ENCODE peak calls at places on chromosomes 5 and 9, in five cellular contexts. D is CD4-positive, CD25-positive, alpha-beta regulatory T cell; G is aorta; U is NT2/D1; H is psoas muscle. C is an unnamed sample. For H3K36me3, the result is how much of the 10 kb centered on the place peaks cover.

GRCh38 chr9:23825700-23826099 is 340 bp downstream of the ELAVL2 start:
- DNase-seq in D (no peak), G (no peak), U (no peak), H (no peak), C (no peak)

GRCh38 chr9:134049772-134050588 is 17.8 kb downstream of the BRD3 start:
- DNase-seq in D (no peak), G (peak), U (no peak), H (peak), C (no peak)

GRCh38 chr5:83388608-83389007 is 82.9 kb upstream of the VCAN start:
- DNase-seq in D (no peak), G (no peak), U (no peak), H (no peak), C (no peak)

GRCh38 chr5:34709861-34710673 is 53.9 kb downstream of the RAI14 start:
- DNase-seq in D (no peak), G (no peak), U (no peak), H (no peak), C (no peak)

GRCh38 chr5:78985407-78986223 is 505 bp upstream of the ARSB start:
- DNase-seq in D (peak), G (peak), U (no peak), H (peak), C (peak)

GRCh38 chr5:14501353-14502162 is 80.0 kb upstream of the OTULINL start:
- DNase-seq in D (no peak), G (no peak), U (no peak), H (no peak), C (no peak)

GRCh38 chr9:70672136-70672535 is 257.7 kb upstream of the KLF9 start:
- DNase-seq in D (no peak), G (no peak), U (no peak), H (no peak), C (no peak)

GRCh38 chr9:21513431-21513830 is 31.3 kb upstream of the IFNE start:
- DNase-seq in D (no peak), G (no peak), U (no peak), H (no peak), C (no peak)

GRCh38 chr9:133754187-133754586 is 16.0 kb upstream of the SARDH start:
- DNase-seq in D (no peak), G (peak), U (no peak), H (no peak), C (no peak)

GRCh38 chr5:79069488-79070001 is at the start of the genes BHMT2 and DMGDH:
- DNase-seq in D (no peak), G (peak), U (no peak), H (peak), C (peak)

GRCh38 chr5:125180222-125180621 is 433.8 kb upstream of the ZNF608 start:
- DNase-seq in D (no peak), G (no peak), U (no peak), H (no peak), C (no peak)

GRCh38 chr5:1031306-1031959 is 22.8 kb downstream of the NKD2 start:
- DNase-seq in D (no peak), G (peak), U (no peak), H (peak), C (no peak)
- H3K36me3 ChIP-seq in D (under half), G (under half), U (under half), H (under half), C (under half)

DNA sequence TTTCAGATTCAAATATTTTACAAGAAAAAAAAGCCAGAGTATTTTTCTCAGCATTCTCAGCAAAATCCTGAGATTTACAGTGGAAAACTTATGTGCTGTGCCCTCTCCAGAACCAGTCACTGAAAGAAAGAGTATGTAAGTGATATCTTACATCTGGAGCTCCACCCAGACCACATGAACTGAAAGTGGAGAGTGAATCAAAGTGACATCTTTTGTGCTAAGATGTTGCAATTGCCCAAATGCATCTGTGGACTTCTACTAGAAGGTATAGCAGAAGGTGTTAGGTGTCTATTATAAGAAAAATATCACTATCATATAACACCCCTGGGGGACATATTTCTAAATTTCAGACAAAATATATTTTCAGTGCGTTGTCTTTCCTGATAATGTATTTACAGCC is 49.0 kb upstream of the RIC1 start:
- DNase-seq in D (no peak), G (no peak), U (no peak), H (no peak), C (no peak)
- H3K36me3 ChIP-seq in D (under half), G (under half), U (under half), H (under half), C (under half)

DNA sequence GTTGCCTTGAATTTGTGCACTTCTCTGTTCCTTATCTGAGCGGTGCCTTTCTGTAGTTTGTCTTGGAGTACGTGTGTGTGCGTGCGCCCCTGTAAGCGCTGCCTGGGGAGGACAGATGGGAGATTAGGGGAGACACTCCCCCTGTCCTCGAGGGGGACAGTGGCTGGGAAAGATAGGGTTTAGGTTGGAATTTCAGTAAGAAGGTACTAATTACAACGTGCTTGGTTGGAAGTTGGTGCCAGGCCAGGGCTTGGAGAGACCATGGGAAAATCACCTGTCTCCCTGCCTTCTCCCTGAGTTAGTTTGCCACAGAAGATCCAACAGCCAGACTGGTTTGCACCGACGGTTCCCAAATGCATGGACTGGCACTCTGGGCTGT is 73.2 kb downstream of the PIK3R1 start:
- DNase-seq in D (no peak), G (no peak), U (no peak), H (no peak), C (no peak)
- H3K36me3 ChIP-seq in D (under half), G (under half), U (under half), H (under half), C (under half)

GRCh38 chr5:31485376-31486207 is 46.3 kb downstream of the DROSHA start:
- DNase-seq in D (no peak), G (no peak), U (no peak), H (no peak), C (no peak)
- H3K36me3 ChIP-seq in D (half or more), G (under half), U (half or more), H (under half), C (under half)

DNA sequence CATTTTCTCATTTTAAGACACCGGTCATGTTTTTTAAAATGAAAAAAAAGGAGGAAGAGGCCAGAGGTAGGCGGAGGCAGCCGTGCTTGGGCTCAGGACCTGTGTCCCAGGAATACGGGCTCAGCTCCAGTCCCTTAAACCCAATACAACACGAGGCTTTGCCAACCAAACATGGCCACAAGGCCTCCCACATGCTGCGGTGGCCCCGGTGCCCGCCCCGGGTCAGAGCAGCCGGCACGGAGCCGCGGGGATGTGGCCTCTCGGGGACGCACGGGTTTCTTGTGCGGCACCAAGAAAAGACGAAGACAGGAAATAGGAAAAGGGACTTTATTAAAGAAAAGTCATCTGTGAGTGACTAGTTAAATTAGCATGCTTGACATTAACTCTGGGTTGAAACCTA is 25.3 kb upstream of the CAMSAP1 start:
- DNase-seq in D (no peak), G (peak), U (no peak), H (no peak), C (no peak)
- H3K36me3 ChIP-seq in D (under half), G (under half), U (half or more), H (under half), C (half or more)

GRCh38 chr5:1321576-1321975 is 23.3 kb downstream of the CLPTM1L start:
- DNase-seq in D (no peak), G (peak), U (no peak), H (no peak), C (no peak)
- H3K36me3 ChIP-seq in D (half or more), G (under half), U (half or more), H (under half), C (under half)

GRCh38 chr9:89362647-89363310 is 44.5 kb downstream of the SECISBP2 start:
- DNase-seq in D (no peak), G (peak), U (no peak), H (no peak), C (no peak)

GRCh38 chr9:89364664-89365531 is 46.6 kb downstream of the SECISBP2 start:
- DNase-seq in D (no peak), G (peak), U (no peak), H (no peak), C (no peak)

GRCh38 chr9:89363921-89364663 is 45.8 kb downstream of the SECISBP2 start:
- DNase-seq in D (no peak), G (peak), U (no peak), H (no peak), C (no peak)

GRCh38 chr9:89361816-89362646 is 43.7 kb downstream of the SECISBP2 start:
- DNase-seq in D (no peak), G (peak), U (no peak), H (no peak), C (no peak)

GRCh38 chr9:89363311-89363670 is 45.0 kb downstream of the SECISBP2 start:
- DNase-seq in D (no peak), G (peak), U (no peak), H (no peak), C (no peak)
- H3K36me3 ChIP-seq in D (under half), G (under half), U (half or more), H (under half), C (under half)

GRCh38 chr5:134046330-134046729 is 41.6 kb upstream of the VDAC1 start:
- DNase-seq in D (no peak), G (no peak), U (no peak), H (no peak), C (no peak)

GRCh38 chr5:134046801-134047707 is 42.3 kb upstream of the VDAC1 start:
- DNase-seq in D (no peak), G (no peak), U (no peak), H (no peak), C (no peak)

GRCh38 chr5:134051305-134051704 is 46.5 kb upstream of the VDAC1 start:
- DNase-seq in D (no peak), G (peak), U (no peak), H (no peak), C (no peak)

GRCh38 chr5:134053314-134053839 is 48.6 kb upstream of the VDAC1 start:
- DNase-seq in D (no peak), G (no peak), U (no peak), H (no peak), C (no peak)

DNA sequence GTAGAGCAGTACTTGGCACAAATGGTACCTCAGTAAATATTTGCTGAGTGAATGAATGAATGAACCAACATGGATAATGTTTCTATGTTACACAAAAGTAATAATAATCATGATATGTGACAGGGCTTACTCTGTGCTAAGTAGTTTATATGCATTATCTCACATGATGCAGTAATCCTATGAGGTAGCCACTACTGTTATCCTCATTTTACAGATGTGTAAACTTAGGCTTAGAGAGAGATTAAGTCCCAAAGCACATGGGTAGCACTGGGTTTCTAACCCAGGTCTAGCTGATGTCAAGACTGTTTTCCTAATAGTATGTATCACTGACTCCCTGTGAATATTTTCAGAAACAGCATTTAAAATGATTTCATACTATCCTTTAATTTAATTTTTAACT is 44.1 kb upstream of the VDAC1 start:
- DNase-seq in D (no peak), G (no peak), U (no peak), H (no peak), C (no peak)
- H3K36me3 ChIP-seq in D (under half), G (under half), U (under half), H (under half), C (under half)

GRCh38 chr5:177473461-177473991 is at the start of gene DBN1:
- DNase-seq in D (no peak), G (peak), U (no peak), H (peak), C (no peak)
- H3K36me3 ChIP-seq in D (under half), G (under half), U (half or more), H (under half), C (under half)

DNA sequence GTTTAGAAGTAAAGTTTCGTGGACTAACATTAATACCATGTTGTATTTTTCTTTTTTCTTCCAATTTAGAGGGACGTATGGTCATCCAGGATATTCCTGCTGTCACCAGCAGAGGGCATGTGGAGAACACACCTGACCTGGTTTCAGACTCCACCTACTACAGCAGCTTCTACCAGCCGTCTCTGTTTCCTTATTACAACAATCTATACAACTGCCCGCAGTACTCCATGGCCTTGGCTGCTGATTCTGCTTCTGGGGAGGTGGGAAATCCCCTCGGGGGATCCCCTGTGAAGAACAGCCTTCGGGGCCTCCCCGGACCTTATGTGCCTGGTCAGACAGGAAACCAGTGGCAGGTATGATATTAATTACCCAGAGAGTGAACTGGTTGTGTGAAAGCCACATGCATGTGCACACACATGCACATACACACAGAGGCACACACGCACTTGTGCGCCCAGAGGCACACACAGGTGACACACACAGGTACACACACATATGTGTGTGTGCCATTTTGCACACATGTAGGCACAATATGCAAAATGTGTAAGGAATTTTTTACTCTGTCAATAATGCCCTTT is 52.4 kb downstream of the DMRT1 start:
- DNase-seq in D (peak), G (no peak), U (peak), H (peak), C (no peak)
- H3K36me3 ChIP-seq in D (under half), G (under half), U (under half), H (under half), C (under half)

C was measured in tibial nerve.